ENCODE peak calls at places on chromosomes 13 and 19, in ten cellular contexts. T is heart left ventricle, U is K562, Z is ovary, X is tibial nerve, Y is IMR-90, B is transverse colon, F is uterus, E is adrenal gland, C is A549. N is an unnamed sample. For H3K9me3, the result is how much of the 10 kb centered on the place peaks cover.

GRCh38 chr19:3132971-3133792 is 2.7 kb upstream of the GNA15 start:
- DNase-seq in T (peak), U (peak), Z (peak), X (peak), Y (peak), B (peak), F (no peak), E (peak), C (no peak), N (no peak)

GRCh38 chr19:37227996-37228395 is 10.0 kb downstream of the ZNF383 start:
- DNase-seq in T (no peak), U (no peak), Z (no peak), X (no peak), Y (no peak), B (no peak), F (no peak), E (peak), C (peak), N (peak)

GRCh38 chr13:32316476-32316875 is 1.2 kb downstream of the BRCA2 start:
- DNase-seq in T (no peak), U (no peak), Z (no peak), X (no peak), Y (no peak), B (no peak), F (no peak), E (no peak), C (no peak), N (no peak)

GRCh38 chr19:39923862-39924261 is 10.6 kb downstream of the FCGBP start:
- DNase-seq in T (no peak), U (no peak), Z (no peak), X (no peak), Y (no peak), B (no peak), F (no peak), E (no peak), C (no peak), N (no peak)

GRCh38 chr19:11268783-11269267 is 6.5 kb upstream of the DOCK6 start:
- DNase-seq in T (peak), U (peak), Z (peak), X (peak), Y (peak), B (peak), F (peak), E (peak), C (peak), N (peak)

GRCh38 chr13:63625869-63626268 is 2210.2 kb upstream of the PCDH20 start:
- DNase-seq in T (no peak), U (no peak), Z (no peak), X (no peak), Y (peak), B (no peak), F (no peak), E (no peak), C (peak), N (no peak)

GRCh38 chr13:32748305-32748704 is 162.1 kb downstream of the PDS5B start:
- DNase-seq in T (no peak), U (no peak), Z (no peak), X (no peak), Y (no peak), B (no peak), F (no peak), E (no peak), C (no peak), N (no peak)

GRCh38 chr19:35657904-35658700 is 8.2 kb upstream of the UPK1A start:
- DNase-seq in T (no peak), U (no peak), Z (no peak), X (no peak), Y (no peak), B (no peak), F (no peak), E (no peak), C (peak), N (no peak)

GRCh38 chr19:39514840-39515550 is at the start of gene SELENOV:
- DNase-seq in T (no peak), U (peak), Z (peak), X (no peak), Y (no peak), B (no peak), F (no peak), E (no peak), C (no peak), N (no peak)

GRCh38 chr19:43751466-43752220 is 3.1 kb downstream of the SMG9 start:
- DNase-seq in T (no peak), U (no peak), Z (no peak), X (no peak), Y (peak), B (no peak), F (no peak), E (no peak), C (no peak), N (no peak)

GRCh38 chr13:43129511-43130130 is 106.2 kb downstream of the DNAJC15 start:
- DNase-seq in T (no peak), U (no peak), Z (no peak), X (no peak), Y (no peak), B (no peak), F (no peak), E (no peak), C (no peak), N (no peak)

GRCh38 chr19:9431475-9431874 is 3.9 kb downstream of the ZNF266 start:
- DNase-seq in T (no peak), U (peak), Z (no peak), X (no peak), Y (peak), B (no peak), F (no peak), E (peak), C (no peak), N (peak)

GRCh38 chr13:60162096-60162495 is 1.6 kb downstream of the DIAPH3 start:
- DNase-seq in T (no peak), U (no peak), Z (no peak), X (no peak), Y (peak), B (no peak), F (no peak), E (no peak), C (no peak), N (no peak)

GRCh38 chr19:39342647-39343305 is 555 bp downstream of the SAMD4B start:
- DNase-seq in T (no peak), U (no peak), Z (peak), X (no peak), Y (no peak), B (peak), F (peak), E (peak), C (no peak), N (no peak)

GRCh38 chr13:27667946-27668345 is 46.3 kb downstream of the POLR1D start:
- DNase-seq in T (no peak), U (peak), Z (no peak), X (no peak), Y (no peak), B (no peak), F (no peak), E (no peak), C (no peak), N (peak)

GRCh38 chr19:15283141-15283885 is 49.0 kb downstream of the BRD4 start:
- DNase-seq in T (no peak), U (no peak), Z (no peak), X (no peak), Y (peak), B (no peak), F (no peak), E (peak), C (no peak), N (no peak)

GRCh38 chr13:71866173-71867091 is 572 bp downstream of the DACH1 start:
- DNase-seq in T (peak), U (no peak), Z (peak), X (no peak), Y (no peak), B (peak), F (peak), E (peak), C (no peak), N (no peak)

GRCh38 chr19:41997121-41997850 is 3.3 kb upstream of the ATP1A3 start:
- DNase-seq in T (no peak), U (peak), Z (peak), X (no peak), Y (peak), B (peak), F (no peak), E (peak), C (peak), N (peak)

GRCh38 chr13:30088312-30088855 is 219.0 kb downstream of the KATNAL1 start:
- DNase-seq in T (no peak), U (no peak), Z (no peak), X (no peak), Y (peak), B (no peak), F (no peak), E (no peak), C (no peak), N (no peak)

GRCh38 chr19:38369584-38369983 is 4.8 kb upstream of the PSMD8 start:
- DNase-seq in T (no peak), U (no peak), Z (no peak), X (no peak), Y (no peak), B (no peak), F (no peak), E (no peak), C (no peak), N (no peak)

GRCh38 chr19:56369886-56370676 is 23.3 kb downstream of the ZNF582 start:
- DNase-seq in T (no peak), U (no peak), Z (no peak), X (no peak), Y (no peak), B (no peak), F (no peak), E (no peak), C (no peak), N (no peak)

GRCh38 chr13:91087276-91087675 is 260.2 kb upstream of the MIR17HG start:
- DNase-seq in T (no peak), U (no peak), Z (no peak), X (no peak), Y (no peak), B (no peak), F (no peak), E (no peak), C (no peak), N (no peak)

GRCh38 chr13:32426191-32426980 is 1.5 kb downstream of the N4BP2L1 start:
- DNase-seq in T (no peak), U (no peak), Z (no peak), X (peak), Y (no peak), B (peak), F (no peak), E (peak), C (no peak), N (peak)

GRCh38 chr19:23436318-23436717 is 41.0 kb upstream of the ZNF91 start:
- DNase-seq in T (no peak), U (no peak), Z (no peak), X (no peak), Y (no peak), B (no peak), F (no peak), E (no peak), C (no peak), N (no peak)

GRCh38 chr19:54707932-54708331 is 16.3 kb upstream of the KIR3DL3 start:
- DNase-seq in T (no peak), U (no peak), Z (no peak), X (no peak), Y (no peak), B (peak), F (no peak), E (no peak), C (no peak), N (no peak)

GRCh38 chr13:40637644-40638043 is 28.8 kb downstream of the FOXO1 start:
- DNase-seq in T (no peak), U (no peak), Z (no peak), X (no peak), Y (no peak), B (peak), F (no peak), E (no peak), C (no peak), N (no peak)

GRCh38 chr19:1132625-1133383 is 29.0 kb downstream of the GPX4 start:
- DNase-seq in T (no peak), U (no peak), Z (peak), X (no peak), Y (no peak), B (peak), F (no peak), E (peak), C (no peak), N (no peak)

GRCh38 chr13:113625965-113626661 is 31.9 kb downstream of the ATP4B start:
- DNase-seq in T (peak), U (no peak), Z (peak), X (no peak), Y (peak), B (no peak), F (no peak), E (no peak), C (no peak), N (no peak)

GRCh38 chr13:94263038-94263437 is 216.4 kb downstream of the DCT start:
- DNase-seq in T (no peak), U (no peak), Z (no peak), X (no peak), Y (no peak), B (no peak), F (no peak), E (no peak), C (no peak), N (no peak)

GRCh38 chr19:7673995-7674667 is 2.8 kb upstream of the MCEMP1 start:
- DNase-seq in T (peak), U (peak), Z (no peak), X (peak), Y (peak), B (peak), F (peak), E (peak), C (peak), N (peak)

GRCh38 chr13:39023316-39023715 is 14.6 kb downstream of the PROSER1 start:
- DNase-seq in T (no peak), U (no peak), Z (no peak), X (no peak), Y (peak), B (no peak), F (no peak), E (no peak), C (no peak), N (no peak)

GRCh38 chr19:7534531-7534980 is 961 bp upstream of the PNPLA6 start:
- DNase-seq in T (peak), U (peak), Z (peak), X (peak), Y (peak), B (peak), F (peak), E (peak), C (peak), N (peak)

GRCh38 chr13:102317593-102317992 is 84.3 kb downstream of the FGF14 start:
- DNase-seq in T (peak), U (no peak), Z (peak), X (peak), Y (peak), B (peak), F (peak), E (peak), C (no peak), N (peak)

GRCh38 chr13:46332772-46333171 is 54.3 kb downstream of the RUBCNL start:
- DNase-seq in T (no peak), U (no peak), Z (no peak), X (no peak), Y (no peak), B (no peak), F (no peak), E (no peak), C (no peak), N (no peak)

GRCh38 chr19:55376381-55376933 is at the start of gene TMEM190:
- DNase-seq in T (no peak), U (peak), Z (no peak), X (no peak), Y (no peak), B (no peak), F (no peak), E (no peak), C (peak), N (no peak)

GRCh38 chr19:4391701-4392543 is 8.4 kb downstream of the SH3GL1 start:
- DNase-seq in T (peak), U (no peak), Z (no peak), X (no peak), Y (peak), B (no peak), F (no peak), E (peak), C (no peak), N (no peak)

GRCh38 chr19:58001895-58002369 is 688 bp downstream of the ZNF606 start:
- DNase-seq in T (no peak), U (no peak), Z (no peak), X (no peak), Y (peak), B (peak), F (no peak), E (peak), C (no peak), N (no peak)
- TF ChIP-seq POLR2A in T (no peak), U (no peak), Z (no peak), X (no peak), Y (no peak), B (no peak), F (no peak), E (no peak), C (no peak), N (no peak)

DNA sequence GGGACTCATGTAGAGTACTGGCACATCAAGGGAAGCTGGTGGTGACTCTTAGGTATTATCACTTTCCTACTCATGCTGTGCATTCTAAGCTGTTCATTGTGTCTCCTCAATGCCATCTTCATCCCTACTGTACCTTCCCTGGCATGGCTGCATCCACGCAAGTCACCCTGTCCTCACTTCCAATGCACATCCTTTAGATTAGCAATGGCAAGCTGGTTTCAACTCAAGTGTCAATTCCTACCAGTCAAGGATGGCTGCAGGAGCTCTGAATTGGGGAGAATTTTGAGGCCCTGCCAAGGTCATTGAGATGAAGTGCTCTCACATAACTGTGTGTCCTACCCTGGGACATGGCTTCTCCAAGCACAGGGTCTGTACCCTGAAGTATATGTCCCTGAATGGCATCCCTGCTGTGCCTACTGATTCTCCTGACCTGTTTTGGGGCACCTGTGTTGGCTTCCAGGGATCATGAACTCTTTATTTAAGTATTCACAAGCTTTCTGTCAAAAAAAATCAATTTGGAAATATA is 24.6 kb downstream of the COL4A1 start:
- DNase-seq in T (no peak), U (no peak), Z (no peak), X (no peak), Y (no peak), B (no peak), F (no peak), E (no peak), C (no peak), N (no peak)
- TF ChIP-seq CTCF in T (no peak), U (no peak), Z (no peak), X (no peak), Y (no peak), B (no peak), F (no peak), E (no peak), C (no peak), N (no peak)

GRCh38 chr13:109497917-109498316 is 288.5 kb downstream of the IRS2 start:
- DNase-seq in T (no peak), U (no peak), Z (no peak), X (no peak), Y (no peak), B (no peak), F (no peak), E (no peak), C (no peak), N (no peak)

GRCh38 chr13:109494955-109495354 is 291.4 kb downstream of the IRS2 start:
- DNase-seq in T (no peak), U (no peak), Z (no peak), X (no peak), Y (peak), B (no peak), F (no peak), E (peak), C (peak), N (no peak)

GRCh38 chr13:109500146-109500773 is 286.1 kb downstream of the IRS2 start:
- DNase-seq in T (no peak), U (no peak), Z (peak), X (no peak), Y (peak), B (no peak), F (no peak), E (peak), C (peak), N (peak)

DNA sequence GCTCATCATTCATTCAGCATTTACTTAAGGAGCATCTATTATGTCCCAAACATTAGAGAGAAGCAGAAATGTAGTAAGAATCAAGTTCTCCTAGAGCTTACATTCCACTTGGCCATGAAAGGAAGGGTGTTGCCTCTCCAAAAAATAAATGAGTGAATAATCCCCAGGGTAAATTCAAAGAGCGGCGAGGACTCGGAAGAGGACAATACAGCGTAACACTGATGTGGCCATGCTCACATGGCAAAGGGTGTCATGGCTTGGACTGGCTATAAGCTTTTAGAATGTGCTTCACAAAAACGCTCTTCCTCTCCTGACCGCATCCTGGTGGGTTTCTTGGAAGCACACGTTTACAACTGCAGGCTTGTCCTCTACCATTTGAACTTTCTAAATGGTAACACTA is 290.2 kb downstream of the IRS2 start:
- DNase-seq in T (no peak), U (no peak), Z (no peak), X (no peak), Y (no peak), B (no peak), F (no peak), E (no peak), C (no peak), N (no peak)
- H3K9me3 ChIP-seq in T (under half), U (under half), Z (under half), X (under half), Y (under half), B (under half), F (under half), E (under half), C (under half), N (under half)

DNA sequence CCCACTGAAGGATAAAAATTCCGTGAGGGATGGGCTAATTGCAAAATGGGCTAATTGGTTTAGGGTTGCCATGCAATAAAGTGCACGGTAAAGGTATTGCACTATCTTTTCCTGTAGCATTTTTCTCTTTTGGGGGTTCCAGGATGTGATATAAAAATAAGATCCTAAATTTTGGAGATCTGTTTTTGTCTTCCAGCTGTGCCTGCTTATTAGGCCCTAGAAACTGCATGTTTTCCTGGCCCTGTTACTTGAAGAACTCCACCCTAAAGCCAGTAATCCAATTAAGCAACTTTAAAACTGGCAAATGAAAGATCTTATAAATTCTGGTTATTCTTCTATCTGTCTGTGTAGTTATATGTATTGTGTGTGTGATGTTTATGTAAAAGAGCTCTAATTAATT is 2489.6 kb downstream of the PCDH9 start:
- DNase-seq in T (no peak), U (no peak), Z (no peak), X (no peak), Y (no peak), B (no peak), F (no peak), E (no peak), C (no peak), N (no peak)
- TF ChIP-seq POLR2A in T (no peak), U (no peak), Z (no peak), X (no peak), Y (no peak), B (no peak), F (no peak), E (no peak), C (no peak), N (no peak)

GRCh38 chr19:29530549-29531457 is 5.0 kb downstream of the VSTM2B start:
- DNase-seq in T (peak), U (no peak), Z (peak), X (no peak), Y (no peak), B (no peak), F (no peak), E (no peak), C (no peak), N (no peak)

GRCh38 chr19:29531458-29532025 is 5.7 kb downstream of the VSTM2B start:
- DNase-seq in T (peak), U (no peak), Z (no peak), X (no peak), Y (no peak), B (no peak), F (peak), E (no peak), C (no peak), N (no peak)

GRCh38 chr19:29532956-29533355 is 7.2 kb downstream of the VSTM2B start:
- DNase-seq in T (peak), U (no peak), Z (no peak), X (no peak), Y (no peak), B (no peak), F (peak), E (no peak), C (no peak), N (no peak)

GRCh38 chr19:29533578-29534544 is 8.1 kb downstream of the VSTM2B start:
- DNase-seq in T (peak), U (no peak), Z (no peak), X (no peak), Y (no peak), B (no peak), F (peak), E (no peak), C (no peak), N (peak)

GRCh38 chr19:29532097-29532496 is 6.3 kb downstream of the VSTM2B start:
- DNase-seq in T (no peak), U (no peak), Z (no peak), X (no peak), Y (no peak), B (no peak), F (no peak), E (no peak), C (peak), N (no peak)
- TF ChIP-seq CTCF in T (no peak), U (no peak), Z (no peak), X (no peak), Y (no peak), B (no peak), F (no peak), E (no peak), C (no peak), N (no peak)

GRCh38 chr19:27714857-27715256 is 1498.1 kb downstream of the UQCRFS1 start:
- DNase-seq in T (no peak), U (no peak), Z (no peak), X (no peak), Y (no peak), B (no peak), F (no peak), E (no peak), C (no peak), N (no peak)
- H3K9me3 ChIP-seq in T (under half), U (under half), Z (under half), X (under half), Y (under half), B (under half), F (under half), E (under half), C (half or more), N (under half)